ENCODE peak calls at places on chromosomes 4 and X, in four cellular contexts. Y is H54, N is Kasumi-1, K is COR-L47. Z is an unnamed sample.

GRCh38 chr4:67680568-67681222 is 20.3 kb downstream of the UBA6 start:
- DNase-seq in Y (no peak), N (no peak), K (no peak), Z (no peak)

GRCh38 chr4:154471924-154472323 is 19.7 kb downstream of the DCHS2 start:
- DNase-seq in Y (no peak), N (no peak), K (no peak), Z (no peak)

GRCh38 chrX:127877358-127877757 is 174.8 kb downstream of the ACTRT1 start:
- DNase-seq in Y (no peak), N (no peak), K (no peak), Z (peak)

GRCh38 chr4:181078236-181078635 is 1165.0 kb upstream of the TENM3 start:
- DNase-seq in Y (no peak), N (no peak), K (no peak), Z (no peak)

GRCh38 chr4:14726441-14727405 is 275.6 kb upstream of the CPEB2 start:
- DNase-seq in Y (peak), N (no peak), K (no peak), Z (no peak)

GRCh38 chrX:39262641-39263040 is 461.4 kb downstream of the MID1IP1 start:
- DNase-seq in Y (no peak), N (no peak), K (no peak), Z (peak)

GRCh38 chrX:78027798-78028197 is 58.4 kb upstream of the PGAM4 start:
- DNase-seq in Y (no peak), N (no peak), K (no peak), Z (no peak)

GRCh38 chrX:38312436-38312835 is 14.9 kb downstream of the RPGR start:
- DNase-seq in Y (no peak), N (no peak), K (no peak), Z (peak)